ENCODE peak calls at places on chromosomes 3 and 15, in ten cellular contexts. E, V, Q, C, K, Y, W, G, L and S are unnamed samples.
A peak's percentile ranks its signal among the peaks of the same experiment; 100 is the strongest.

GRCh38 chr3:149321640-149322039 is 11.8 kb downstream of the TM4SF18 start:
- DNase-seq in C (no peak), K (no peak), V (no peak), G (no peak), Y (no peak), E (no peak), W (no peak), L (no peak), Q (no peak), S (no peak)

GRCh38 chr3:129278970-129279906 is 568 bp downstream of the HMCES start:
- DNase-seq in E (no peak), L (peak; percentile 59), Q (no peak), W (peak; percentile 64), Y (peak; percentile 58), K (peak; percentile 57), C (no peak), G (no peak), V (peak; percentile 34), S (peak; percentile 64)

GRCh38 chr3:46372492-46373359 is 2.0 kb downstream of the CCR5 start:
- DNase-seq in Q (no peak), G (peak; percentile 10), L (peak; percentile 33), V (peak; percentile 45), C (no peak), E (no peak), Y (peak; percentile 44), K (no peak), W (peak; percentile 27), S (peak; percentile 74)

GRCh38 chr3:40313975-40314860 is 4.7 kb downstream of the EIF1B start:
- DNase-seq in L (peak; percentile 32), G (no peak), Y (no peak), E (no peak), V (peak; percentile 27), W (no peak), Q (no peak), C (no peak), K (no peak), S (no peak)

GRCh38 chr15:68578175-68578959 is 426 bp upstream of the CORO2B start:
- DNase-seq in G (peak; percentile 51), E (peak; percentile 42), C (peak; percentile 72), Y (peak; percentile 11), V (peak; percentile 75), K (peak; percentile 71), W (peak; percentile 71), Q (no peak), L (peak; percentile 63), S (peak; percentile 49)

GRCh38 chr15:72135719-72136118 is 17.5 kb downstream of the SENP8 start:
- DNase-seq in Q (no peak), E (peak; percentile 16), L (no peak), V (no peak), W (no peak), C (no peak), K (no peak), Y (no peak), G (no peak), S (no peak)

GRCh38 chr3:123854905-123855304 is 29.2 kb downstream of the MYLK start:
- DNase-seq in G (no peak), E (no peak), W (no peak), Q (no peak), L (no peak), C (no peak), Y (no peak), V (no peak), K (no peak), S (no peak)

GRCh38 chr15:78804391-78804792 is 6.9 kb downstream of the ADAMTS7 start:
- DNase-seq in L (no peak), G (no peak), Y (no peak), V (no peak), C (no peak), E (peak; percentile 9), Q (no peak), W (no peak), K (peak; percentile 25), S (no peak)

GRCh38 chr3:41199866-41200668 is 762 bp downstream of the CTNNB1 start:
- DNase-seq in V (peak; percentile 31), W (peak; percentile 39), E (no peak), L (no peak), G (peak; percentile 3), Q (no peak), K (no peak), Y (peak; percentile 42), C (no peak), S (peak; percentile 68)

GRCh38 chr3:14175383-14176037 is 2.9 kb downstream of the XPC start:
- DNase-seq in Q (peak; percentile 58), W (peak; percentile 13), V (no peak), C (no peak), K (no peak), E (no peak), L (no peak), G (no peak), Y (peak; percentile 62), S (peak; percentile 86)

GRCh38 chr3:125381743-125382142 is 6.6 kb upstream of the ZNF148 start:
- DNase-seq in C (no peak), Q (no peak), W (peak; percentile 87), K (no peak), E (no peak), Y (peak; percentile 11), V (peak; percentile 26), G (no peak), L (peak; percentile 23), S (peak; percentile 15)

GRCh38 chr3:144129536-144130214 is 158.1 kb downstream of the DIPK2A start:
- DNase-seq in Y (no peak), K (no peak), V (no peak), C (no peak), E (peak; percentile 71), G (no peak), W (peak; percentile 9), L (no peak), Q (no peak), S (no peak)

GRCh38 chr3:105513042-105513441 is 146.3 kb downstream of the ALCAM start:
- DNase-seq in G (peak; percentile 51), Q (no peak), C (no peak), W (peak; percentile 80), V (peak; percentile 60), Y (no peak), E (no peak), K (no peak), L (no peak), S (no peak)

GRCh38 chr15:66133247-66133646 is 120.3 kb downstream of the MEGF11 start:
- DNase-seq in Y (no peak), L (no peak), W (no peak), E (no peak), V (no peak), Q (no peak), K (no peak), G (no peak), C (peak; percentile 93), S (no peak)

GRCh38 chr15:29533667-29534066 is 264.0 kb upstream of the NSMCE3 start:
- DNase-seq in C (no peak), Q (no peak), K (no peak), G (no peak), L (no peak), V (no peak), Y (no peak), W (peak; percentile 34), E (no peak), S (no peak)

GRCh38 chr15:31278544-31279220 is 48.0 kb upstream of the KLF13 start:
- DNase-seq in W (no peak), Y (no peak), E (no peak), Q (no peak), V (no peak), C (no peak), K (no peak), G (no peak), L (no peak), S (no peak)

GRCh38 chr3:142904639-142905441 is 16.0 kb upstream of the PCOLCE2 start:
- DNase-seq in L (peak; percentile 4), E (no peak), G (no peak), V (peak; percentile 8), K (no peak), C (no peak), W (peak; percentile 69), Q (no peak), Y (no peak), S (peak; percentile 72)

GRCh38 chr3:59246719-59247401 is 197.0 kb upstream of the CFAP20DC start:
- DNase-seq in K (no peak), V (no peak), W (peak; percentile 60), G (no peak), L (no peak), Y (no peak), C (no peak), Q (no peak), E (no peak), S (no peak)

GRCh38 chr15:93159892-93160398 is 70.9 kb upstream of the RGMA start:
- DNase-seq in Y (no peak), G (no peak), K (peak; percentile 28), V (no peak), L (no peak), W (no peak), Q (no peak), E (no peak), C (no peak), S (no peak)

GRCh38 chr3:184808021-184808420 is 3.9 kb upstream of the VPS8 start:
- DNase-seq in Y (no peak), Q (no peak), C (no peak), W (no peak), K (peak; percentile 36), E (no peak), G (no peak), V (no peak), L (no peak), S (peak; percentile 54)

GRCh38 chr3:184391266-184391665 is 11.4 kb downstream of the CHRD start:
- DNase-seq in G (no peak), V (no peak), W (peak; percentile 73), Q (no peak), C (no peak), E (no peak), L (no peak), Y (no peak), K (no peak), S (no peak)

GRCh38 chr15:46636220-46636619 is 1001.4 kb downstream of the SQOR start:
- DNase-seq in C (no peak), V (peak; percentile 12), E (no peak), K (no peak), Y (no peak), G (no peak), Q (no peak), W (peak; percentile 20), L (peak; percentile 31), S (no peak)

GRCh38 chr3:70064194-70064787 is 64.8 kb downstream of the SAMMSON start:
- DNase-seq in W (peak; percentile 30), G (peak; percentile 20), V (peak; percentile 66), Y (peak; percentile 5), Q (no peak), C (peak; percentile 20), K (peak; percentile 33), L (peak; percentile 28), E (no peak), S (peak; percentile 35)

GRCh38 chr15:99165020-99165790 is 60.3 kb downstream of the SYNM start:
- DNase-seq in G (no peak), K (no peak), V (no peak), E (no peak), L (no peak), Q (no peak), C (no peak), W (no peak), Y (no peak), S (no peak)

GRCh38 chr3:186115229-186115996 is 6.5 kb upstream of the ETV5 start:
- DNase-seq in G (no peak), Q (no peak), E (no peak), W (no peak), L (no peak), C (peak; percentile 46), K (no peak), Y (no peak), V (no peak), S (peak; percentile 11)

GRCh38 chr3:129855454-129856419 is 37.8 kb downstream of the TMCC1 start:
- DNase-seq in V (peak; percentile 68), K (no peak), L (no peak), G (peak; percentile 39), C (no peak), W (peak; percentile 48), Q (peak; percentile 67), E (no peak), Y (no peak), S (peak; percentile 72)

GRCh38 chr3:23667536-23668429 is 138.0 kb upstream of the UBE2E1 start:
- DNase-seq in W (peak; percentile 74), K (no peak), V (no peak), Y (no peak), E (no peak), L (no peak), Q (no peak), C (no peak), G (no peak), S (no peak)